ENCODE peak calls at places on chromosome 9, in nine cellular contexts. T is occipital lobe, Q is lower leg skin, E is MG63, P is NCI-H1436, M is choroid plexus epithelial cell, D is Panc1, X is bronchial epithelial cell, O is left cardiac atrium. R is an unnamed sample.

GRCh38 chr9:120569556-120569955 is 10.4 kb downstream of the CDK5RAP2 start:
- DNase-seq in T (no peak), Q (no peak), E (no peak), P (no peak), M (peak), D (no peak), X (no peak), O (no peak), R (no peak)

GRCh38 chr9:110089681-110090370 is 118.1 kb downstream of the C9orf152 start:
- DNase-seq in T (no peak), Q (no peak), E (no peak), P (peak), M (no peak), D (no peak), X (peak), O (no peak), R (no peak)

GRCh38 chr9:37262410-37262809 is 142.0 kb downstream of the ZCCHC7 start:
- DNase-seq in T (no peak), Q (no peak), E (no peak), P (no peak), M (peak), D (no peak), X (peak), O (no peak), R (no peak)

GRCh38 chr9:102832814-102833213 is 162.3 kb upstream of the CYLC2 start:
- DNase-seq in T (no peak), Q (no peak), E (no peak), P (no peak), M (no peak), D (no peak), X (no peak), O (no peak), R (no peak)

GRCh38 chr9:5510360-5510931 is at the start of gene PDCD1LG2:
- DNase-seq in T (no peak), Q (no peak), E (peak), P (no peak), M (peak), D (no peak), X (peak), O (no peak), R (no peak)

GRCh38 chr9:80698725-80699124 is 990.6 kb downstream of the TLE1 start:
- DNase-seq in T (no peak), Q (no peak), E (no peak), P (no peak), M (peak), D (no peak), X (no peak), O (no peak), R (no peak)

GRCh38 chr9:36858805-36859375 is 175.2 kb downstream of the PAX5 start:
- DNase-seq in T (no peak), Q (no peak), E (no peak), P (no peak), M (no peak), D (no peak), X (peak), O (no peak), R (no peak)

GRCh38 chr9:135939351-135940265 is 21.6 kb downstream of the UBAC1 start:
- DNase-seq in T (no peak), Q (no peak), E (no peak), P (no peak), M (no peak), D (no peak), X (no peak), O (no peak), R (no peak)

GRCh38 chr9:36398745-36399144 is 1.3 kb downstream of the RNF38 start:
- DNase-seq in T (no peak), Q (no peak), E (no peak), P (no peak), M (peak), D (no peak), X (peak), O (no peak), R (no peak)

GRCh38 chr9:80811662-80812061 is 877.7 kb downstream of the TLE1 start:
- DNase-seq in T (no peak), Q (no peak), E (no peak), P (no peak), M (peak), D (no peak), X (no peak), O (no peak), R (no peak)

GRCh38 chr9:89743576-89744254 is 138.9 kb downstream of the GADD45G start:
- DNase-seq in T (no peak), Q (no peak), E (no peak), P (no peak), M (no peak), D (no peak), X (no peak), O (no peak), R (no peak)

GRCh38 chr9:116910201-116910600 is 223.1 kb downstream of the TRIM32 start:
- DNase-seq in T (no peak), Q (no peak), E (no peak), P (no peak), M (no peak), D (no peak), X (no peak), O (no peak), R (no peak)

GRCh38 chr9:135925496-135926133 is 18.3 kb upstream of the CAMSAP1 start:
- DNase-seq in T (no peak), Q (no peak), E (no peak), P (no peak), M (peak), D (no peak), X (peak), O (no peak), R (no peak)

GRCh38 chr9:114291886-114292590 is 30.9 kb upstream of the ORM1 start:
- DNase-seq in T (no peak), Q (peak), E (no peak), P (no peak), M (no peak), D (no peak), X (no peak), O (no peak), R (no peak)

GRCh38 chr9:121650220-121651013 is 1.0 kb upstream of the DAB2IP start:
- DNase-seq in T (no peak), Q (no peak), E (peak), P (peak), M (peak), D (no peak), X (peak), O (peak), R (no peak)

GRCh38 chr9:129801504-129801903 is 1.5 kb upstream of the TOR1B start:
- DNase-seq in T (no peak), Q (no peak), E (no peak), P (no peak), M (no peak), D (no peak), X (no peak), O (no peak), R (no peak)

GRCh38 chr9:73780916-73781315 is 629.3 kb downstream of the ANXA1 start:
- DNase-seq in T (no peak), Q (no peak), E (peak), P (no peak), M (peak), D (no peak), X (peak), O (no peak), R (no peak)

GRCh38 chr9:135437259-135437658 is 42.3 kb upstream of the PPP1R26 start:
- DNase-seq in T (no peak), Q (no peak), E (no peak), P (no peak), M (no peak), D (no peak), X (no peak), O (no peak), R (no peak)

GRCh38 chr9:6802926-6803325 is 45.2 kb downstream of the KDM4C start:
- DNase-seq in T (no peak), Q (no peak), E (no peak), P (no peak), M (no peak), D (no peak), X (no peak), O (no peak), R (no peak)

GRCh38 chr9:87573841-87574342 is 76.2 kb downstream of the DAPK1 start:
- DNase-seq in T (no peak), Q (no peak), E (no peak), P (no peak), M (no peak), D (no peak), X (no peak), O (no peak), R (no peak)

GRCh38 chr9:91489391-91489899 is 65.8 kb upstream of the NFIL3 start:
- DNase-seq in T (no peak), Q (no peak), E (peak), P (no peak), M (peak), D (no peak), X (no peak), O (no peak), R (no peak)

GRCh38 chr9:84436386-84437114 is 96.0 kb upstream of the SLC28A3 start:
- DNase-seq in T (no peak), Q (no peak), E (no peak), P (no peak), M (no peak), D (no peak), X (no peak), O (peak), R (peak)

GRCh38 chr9:92064711-92065110 is 50.5 kb downstream of the SPTLC1 start:
- DNase-seq in T (no peak), Q (no peak), E (peak), P (no peak), M (peak), D (no peak), X (no peak), O (no peak), R (no peak)

GRCh38 chr9:137276757-137277328 is 683 bp upstream of the TOR4A start:
- DNase-seq in T (no peak), Q (peak), E (no peak), P (no peak), M (peak), D (no peak), X (no peak), O (peak), R (peak)

GRCh38 chr9:88143179-88143578 is 4.9 kb upstream of the SPATA31C2 start:
- DNase-seq in T (no peak), Q (no peak), E (no peak), P (no peak), M (no peak), D (no peak), X (no peak), O (no peak), R (no peak)

GRCh38 chr9:135344915-135345500 is 134.6 kb upstream of the PPP1R26 start:
- DNase-seq in T (no peak), Q (no peak), E (no peak), P (no peak), M (no peak), D (no peak), X (no peak), O (peak), R (no peak)

GRCh38 chr9:119156354-119156753 is 212.9 kb downstream of the BRINP1 start:
- DNase-seq in T (no peak), Q (no peak), E (no peak), P (no peak), M (no peak), D (no peak), X (no peak), O (no peak), R (no peak)

GRCh38 chr9:68653141-68653595 is 51.9 kb upstream of the PIP5K1B start:
- DNase-seq in T (no peak), Q (no peak), E (no peak), P (no peak), M (no peak), D (no peak), X (no peak), O (no peak), R (no peak)

GRCh38 chr9:27473135-27473534 is 51.0 kb upstream of the IFNK start:
- DNase-seq in T (no peak), Q (peak), E (no peak), P (no peak), M (peak), D (no peak), X (no peak), O (peak), R (peak)

GRCh38 chr9:119368179-119368578 is 1.1 kb downstream of the BRINP1 start:
- DNase-seq in T (no peak), Q (no peak), E (no peak), P (no peak), M (no peak), D (no peak), X (no peak), O (no peak), R (no peak)

GRCh38 chr9:97794666-97795065 is 58.4 kb upstream of the FOXE1 start:
- DNase-seq in T (no peak), Q (no peak), E (no peak), P (no peak), M (no peak), D (no peak), X (peak), O (no peak), R (no peak)

GRCh38 chr9:131656356-131657030 is 83.4 kb downstream of the RAPGEF1 start:
- DNase-seq in T (no peak), Q (peak), E (no peak), P (no peak), M (no peak), D (no peak), X (peak), O (peak), R (peak)

GRCh38 chr9:78215706-78216105 is 20.2 kb upstream of the CEP78 start:
- DNase-seq in T (no peak), Q (no peak), E (no peak), P (no peak), M (peak), D (no peak), X (no peak), O (no peak), R (no peak)